ENCODE peak calls at places on chromosomes 3 and 15, in ten cellular contexts. J is BE2C, F is transverse colon, X is suprapubic skin, N is prostate gland, K is HAP-1, B is cardiac muscle cell, O is uterus, S is tibial artery, R is adrenal gland. L is an unnamed sample.

GRCh38 chr3:155712008-155712407 is 32.9 kb downstream of the PLCH1 start:
- DNase-seq in J (no peak), F (no peak), X (no peak), N (no peak), K (no peak), B (no peak), O (no peak), S (no peak), R (no peak), L (no peak)

GRCh38 chr15:34620122-34620521 is 36.7 kb upstream of the GOLGA8B start:
- DNase-seq in J (no peak), F (no peak), X (no peak), N (no peak), K (no peak), B (no peak), O (no peak), S (no peak), R (no peak), L (no peak)

GRCh38 chr3:194956697-194957396 is 271.2 kb downstream of the FAM43A start:
- DNase-seq in J (no peak), F (no peak), X (no peak), N (no peak), K (no peak), B (no peak), O (no peak), S (no peak), R (no peak), L (no peak)

GRCh38 chr3:11522953-11523792 is 120.5 kb downstream of the VGLL4 start:
- DNase-seq in J (no peak), F (no peak), X (peak; percentile 34), N (no peak), K (no peak), B (no peak), O (peak; percentile 57), S (no peak), R (no peak), L (no peak)

GRCh38 chr3:112043621-112044201 is 9.2 kb downstream of the TMPRSS7 start:
- DNase-seq in J (peak; percentile 56), F (peak; percentile 26), X (peak; percentile 67), N (peak; percentile 14), K (peak; percentile 68), B (peak; percentile 81), O (peak; percentile 23), S (peak; percentile 23), R (peak; percentile 68), L (peak; percentile 43)

GRCh38 chr15:92384391-92384790 is 9.3 kb upstream of the ST8SIA2 start:
- DNase-seq in J (no peak), F (no peak), X (no peak), N (no peak), K (no peak), B (no peak), O (no peak), S (no peak), R (no peak), L (no peak)

GRCh38 chr3:116103868-116104530 is 341.3 kb downstream of the LSAMP start:
- DNase-seq in J (peak; percentile 24), F (no peak), X (no peak), N (no peak), K (no peak), B (no peak), O (no peak), S (no peak), R (no peak), L (no peak)

GRCh38 chr3:72255736-72256559 is 471.0 kb upstream of the PROK2 start:
- DNase-seq in J (peak; percentile 78), F (peak; percentile 86), X (no peak), N (peak; percentile 84), K (no peak), B (peak; percentile 77), O (peak; percentile 44), S (peak; percentile 41), R (no peak), L (peak; percentile 83)

GRCh38 chr3:38579551-38580449 is 69.7 kb downstream of the SCN5A start:
- DNase-seq in J (peak; percentile 27), F (peak; percentile 6), X (no peak), N (no peak), K (peak; percentile 4), B (peak; percentile 69), O (no peak), S (peak; percentile 20), R (peak; percentile 3), L (no peak)

GRCh38 chr3:67012564-67012963 is 14.5 kb downstream of the KBTBD8 start:
- DNase-seq in J (no peak), F (no peak), X (no peak), N (no peak), K (no peak), B (no peak), O (no peak), S (no peak), R (no peak), L (no peak)

GRCh38 chr3:132544130-132544529 is 52.9 kb upstream of the ACKR4 start:
- DNase-seq in J (no peak), F (no peak), X (no peak), N (no peak), K (no peak), B (no peak), O (no peak), S (no peak), R (no peak), L (no peak)

GRCh38 chr3:169144691-169145090 is 518.8 kb downstream of the MECOM start:
- DNase-seq in J (no peak), F (no peak), X (no peak), N (no peak), K (no peak), B (no peak), O (no peak), S (no peak), R (no peak), L (no peak)
- H3K4me3 ChIP-seq in J (no peak overlapping the region), F (peak overlapping the region; percentile 64), X (peak overlapping the region; percentile 17), N (no peak overlapping the region), K (peak overlapping the region; percentile 4), B (no peak overlapping the region), O (no peak overlapping the region), S (no peak overlapping the region), R (no peak overlapping the region), L (no peak overlapping the region)

GRCh38 chr3:159881208-159881607 is 107.4 kb upstream of the IL12A start:
- DNase-seq in J (no peak), F (no peak), X (no peak), N (no peak), K (no peak), B (no peak), O (no peak), S (no peak), R (no peak), L (no peak)
- H3K4me3 ChIP-seq in J (no peak overlapping the region), F (no peak overlapping the region), X (no peak overlapping the region), N (no peak overlapping the region), K (no peak overlapping the region), B (no peak overlapping the region), O (no peak overlapping the region), S (no peak overlapping the region), R (no peak overlapping the region), L (no peak overlapping the region)

GRCh38 chr3:47412453-47412756 is 31.6 kb downstream of the PTPN23 start:
- DNase-seq in J (no peak), F (no peak), X (no peak), N (no peak), K (no peak), B (no peak), O (no peak), S (no peak), R (peak; percentile 30), L (no peak)
- H3K4me3 ChIP-seq in J (no peak overlapping the region), F (no peak overlapping the region), X (no peak overlapping the region), N (no peak overlapping the region), K (no peak overlapping the region), B (no peak overlapping the region), O (no peak overlapping the region), S (no peak overlapping the region), R (no peak overlapping the region), L (no peak overlapping the region)

DNA sequence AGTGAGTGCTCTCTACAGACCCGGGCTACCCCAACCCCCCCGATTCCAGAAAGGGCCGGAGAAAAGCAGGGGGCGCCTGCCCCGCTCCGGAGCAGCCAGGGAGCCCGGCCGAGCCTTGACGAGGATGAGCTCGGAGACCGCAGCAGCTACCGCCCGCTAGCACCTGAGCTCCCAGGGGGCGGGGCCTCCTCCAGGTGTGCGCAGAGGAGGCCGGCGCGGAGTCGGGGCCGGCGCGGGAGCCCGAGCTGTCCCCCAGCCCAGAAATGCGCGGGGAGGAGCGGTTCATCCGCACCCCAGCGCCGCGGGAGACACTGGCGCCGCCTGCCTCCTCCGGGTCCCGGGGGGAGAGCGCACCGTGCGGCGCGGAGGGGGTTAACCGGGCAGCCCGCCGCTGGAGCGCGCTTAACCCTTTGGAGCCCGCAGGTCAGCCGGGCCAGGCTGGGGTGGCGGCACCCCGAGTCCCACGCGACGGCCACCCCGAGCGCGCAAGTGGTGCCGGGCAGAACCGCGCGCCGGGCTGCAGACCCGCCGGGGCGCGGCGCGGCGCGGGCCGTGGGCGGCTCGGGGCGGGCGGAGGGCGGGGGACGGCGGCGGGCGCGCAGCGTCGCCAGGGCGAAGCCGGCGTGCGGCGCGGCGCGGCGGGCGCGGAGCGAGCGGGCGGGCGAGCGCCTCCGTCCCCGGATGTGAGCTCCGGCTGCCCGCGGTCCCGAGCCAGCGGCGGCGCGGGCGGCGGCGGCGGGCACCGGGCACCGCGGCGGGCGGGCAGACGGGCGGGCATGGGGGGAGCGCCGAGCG is at the start of gene CACNA1D:
- DNase-seq in J (peak; percentile 16), F (peak; percentile 82), X (no peak), N (peak; percentile 60), K (peak; percentile 43), B (peak; percentile 67), O (no peak), S (no peak), R (peak; percentile 43), L (peak; percentile 80)
- H3K4me3 ChIP-seq in J (no peak within 1 kb of the TSS), F (peak within 1 kb of the TSS; percentile 93), X (peak within 1 kb of the TSS; percentile 78), N (peak within 1 kb of the TSS; percentile 65), K (peak within 1 kb of the TSS; percentile 40), B (peak within 1 kb of the TSS; percentile 70), O (peak within 1 kb of the TSS; percentile 55), S (peak within 1 kb of the TSS; percentile 56), R (peak within 1 kb of the TSS; percentile 42), L (peak within 1 kb of the TSS; percentile 59)

DNA sequence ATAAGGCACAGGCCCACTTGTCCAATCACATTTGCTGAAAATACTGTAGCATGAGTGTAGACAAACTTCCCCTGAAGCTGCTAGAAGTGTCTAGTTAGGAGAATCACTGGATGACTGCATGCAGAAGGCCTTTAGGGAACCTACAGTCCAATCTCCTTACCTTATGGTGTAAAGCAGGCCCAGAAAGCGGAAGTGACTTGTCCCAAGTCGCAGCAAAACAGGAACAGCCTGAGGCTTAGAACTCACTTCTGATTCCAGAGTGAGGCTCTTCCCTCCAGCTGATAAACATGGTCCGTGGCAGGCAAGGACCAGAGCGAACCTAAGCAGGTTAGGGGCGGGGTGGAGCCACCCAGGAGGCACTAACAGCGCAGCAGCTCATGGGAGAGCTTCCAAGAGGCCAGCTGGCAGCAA is 2.5 kb downstream of the GRAMD2A start:
- DNase-seq in J (no peak), F (no peak), X (no peak), N (no peak), K (no peak), B (no peak), O (no peak), S (no peak), R (no peak), L (no peak)
- H3K4me3 ChIP-seq in J (no peak overlapping the region), F (no peak overlapping the region), X (no peak overlapping the region), N (no peak overlapping the region), K (no peak overlapping the region), B (no peak overlapping the region), O (no peak overlapping the region), S (no peak overlapping the region), R (no peak overlapping the region), L (no peak overlapping the region)

L was measured in colonic mucosa.